ENCODE peak calls at places on chromosomes 7 and 10, in seven cellular contexts. C is ovary, Y is GM03348, I is iris pigment epithelial cell, F is GM20000, O is EL, Z is neural progenitor cell. X is an unnamed sample.

GRCh38 chr10:29535778-29536459 is 98.9 kb downstream of the SVIL start:
- DNase-seq in C (no peak), Y (no peak), I (peak; percentile 24), F (no peak), O (no peak), Z (no peak), X (no peak)

GRCh38 chr10:124197301-124198148 is 104.1 kb upstream of the CHST15 start:
- DNase-seq in C (no peak), Y (no peak), I (no peak), F (no peak), O (no peak), Z (no peak), X (peak; percentile 71)

GRCh38 chr7:149714910-149715471 is 58.4 kb downstream of the ZNF467 start:
- DNase-seq in C (no peak), Y (no peak), I (peak; percentile 14), F (no peak), O (no peak), Z (no peak), X (peak; percentile 40)

GRCh38 chr10:33238643-33239042 is 95.8 kb downstream of the NRP1 start:
- DNase-seq in C (no peak), Y (no peak), I (peak; percentile 91), F (no peak), O (peak; percentile 84), Z (no peak), X (no peak)

GRCh38 chr10:14433147-14433546 is 102.4 kb upstream of the FRMD4A start:
- DNase-seq in C (no peak), Y (no peak), I (no peak), F (no peak), O (no peak), Z (no peak), X (no peak)

GRCh38 chr10:124142960-124143359 is 49.6 kb upstream of the CHST15 start:
- DNase-seq in C (no peak), Y (no peak), I (no peak), F (no peak), O (no peak), Z (no peak), X (no peak)

GRCh38 chr10:62352356-62352963 is 21.7 kb upstream of the ZNF365 start:
- DNase-seq in C (no peak), Y (peak; percentile 31), I (peak; percentile 62), F (no peak), O (peak; percentile 25), Z (no peak), X (no peak)

GRCh38 chr7:45306752-45307305 is 149.2 kb downstream of the RAMP3 start:
- DNase-seq in C (no peak), Y (no peak), I (no peak), F (no peak), O (no peak), Z (no peak), X (no peak)

GRCh38 chr10:87660484-87661133 is 931 bp downstream of the PAPSS2 start:
- DNase-seq in C (peak; percentile 42), Y (no peak), I (peak; percentile 91), F (no peak), O (peak; percentile 84), Z (no peak), X (no peak)

GRCh38 chr7:124784879-124785818 is 19.6 kb upstream of the GPR37 start:
- DNase-seq in C (no peak), Y (peak; percentile 75), I (peak; percentile 63), F (peak; percentile 35), O (peak; percentile 57), Z (peak; percentile 69), X (peak; percentile 87)

GRCh38 chr10:69766161-69766910 is 35.4 kb upstream of the COL13A1 start:
- DNase-seq in C (no peak), Y (peak; percentile 47), I (no peak), F (no peak), O (no peak), Z (no peak), X (no peak)

GRCh38 chr10:102398172-102399020 is 2.9 kb downstream of the NFKB2 start:
- DNase-seq in C (peak; percentile 17), Y (no peak), I (no peak), F (no peak), O (no peak), Z (no peak), X (no peak)

GRCh38 chr10:69800109-69800508 is 1.6 kb upstream of the COL13A1 start:
- DNase-seq in C (peak; percentile 29), Y (peak; percentile 81), I (peak; percentile 63), F (peak; percentile 57), O (peak; percentile 77), Z (peak; percentile 84), X (peak; percentile 28)

GRCh38 chr10:47165711-47166404 is 134.1 kb upstream of the GDF10 start:
- DNase-seq in C (peak; percentile 22), Y (peak; percentile 54), I (peak; percentile 83), F (no peak), O (peak; percentile 87), Z (no peak), X (peak; percentile 77)

GRCh38 chr10:51057925-51058324 is 16.4 kb upstream of the PRKG1 start:
- DNase-seq in C (no peak), Y (no peak), I (no peak), F (no peak), O (no peak), Z (no peak), X (no peak)

GRCh38 chr7:55657654-55658053 is 85.4 kb upstream of the VOPP1 start:
- DNase-seq in C (no peak), Y (no peak), I (no peak), F (no peak), O (no peak), Z (no peak), X (no peak)

GRCh38 chr10:17219024-17219423 is 9.0 kb upstream of the VIM start:
- DNase-seq in C (no peak), Y (no peak), I (peak; percentile 63), F (no peak), O (peak; percentile 65), Z (no peak), X (no peak)

GRCh38 chr7:71364559-71364958 is 232.6 kb downstream of the GALNT17 start:
- DNase-seq in C (no peak), Y (no peak), I (no peak), F (no peak), O (no peak), Z (no peak), X (no peak)

GRCh38 chr7:30168800-30169584 is 34.2 kb downstream of the MTURN start:
- DNase-seq in C (no peak), Y (peak; percentile 92), I (peak; percentile 82), F (no peak), O (peak; percentile 97), Z (peak; percentile 39), X (no peak)

GRCh38 chr10:49298990-49299815 is at the start of gene C10orf71:
- DNase-seq in C (no peak), Y (no peak), I (peak; percentile 9), F (no peak), O (no peak), Z (peak; percentile 32), X (no peak)

GRCh38 chr7:134174797-134175261 is 47.7 kb downstream of the LRGUK start:
- DNase-seq in C (no peak), Y (peak; percentile 68), I (peak; percentile 91), F (peak; percentile 52), O (peak; percentile 85), Z (no peak), X (no peak)

GRCh38 chr7:134548877-134549276 is at the start of gene AKR1B15:
- DNase-seq in C (no peak), Y (peak; percentile 64), I (peak; percentile 60), F (peak; percentile 72), O (peak; percentile 52), Z (no peak), X (no peak)

GRCh38 chr7:138970979-138971378 is 10.2 kb downstream of the KIAA1549 start:
- DNase-seq in C (no peak), Y (no peak), I (no peak), F (no peak), O (no peak), Z (no peak), X (peak; percentile 31)

GRCh38 chr7:22154130-22154529 is 202.8 kb downstream of the RAPGEF5 start:
- DNase-seq in C (no peak), Y (no peak), I (no peak), F (no peak), O (no peak), Z (peak; percentile 71), X (no peak)

GRCh38 chr10:92970301-92971070 is 90.1 kb upstream of the CYP26C1 start:
- DNase-seq in C (no peak), Y (peak; percentile 5), I (peak; percentile 44), F (no peak), O (peak; percentile 55), Z (no peak), X (no peak)

GRCh38 chr10:97757471-97757870 is 14.3 kb downstream of the SFRP5 start:
- DNase-seq in C (no peak), Y (no peak), I (no peak), F (no peak), O (no peak), Z (no peak), X (no peak)

GRCh38 chr7:22356855-22357310 is at the start of gene RAPGEF5:
- DNase-seq in C (no peak), Y (peak; percentile 44), I (no peak), F (peak; percentile 83), O (no peak), Z (peak; percentile 75), X (no peak)

GRCh38 chr7:50552139-50552538 is 13.1 kb downstream of the DDC start:
- DNase-seq in C (no peak), Y (no peak), I (no peak), F (no peak), O (no peak), Z (no peak), X (no peak)